ENCODE peak calls at places on chromosomes 4 and X, in four cellular contexts. X is K562, L is HepG2, A is GM12878. R is an unnamed sample.

GRCh38 chr4:169103966-169104412 is 93.9 kb upstream of the CBR4 start:
- DNase-seq in L (no peak), A (no peak), X (no peak), R (peak; percentile 65)

GRCh38 chrX:44039556-44039955 is 66.4 kb upstream of the NDP start:
- DNase-seq in A (no peak), X (no peak), L (no peak), R (peak; percentile 17)

GRCh38 chr4:177442623-177443155 is 452 bp upstream of the AGA start:
- DNase-seq in L (peak; percentile 8), X (no peak), A (peak; percentile 38), R (peak; percentile 16)

GRCh38 chrX:109934434-109934833 is 68.5 kb upstream of the TMEM164 start:
- DNase-seq in L (no peak), X (no peak), A (no peak), R (no peak)

GRCh38 chrX:38438321-38438720 is 85.9 kb downstream of the OTC start:
- DNase-seq in L (no peak), X (peak; percentile 3), A (no peak), R (peak; percentile 12)

GRCh38 chr4:158020734-158021346 is 152.0 kb downstream of the GASK1B start:
- DNase-seq in L (peak; percentile 44), X (no peak), A (no peak), R (no peak)

GRCh38 chr4:151407466-151408379 is 1.3 kb upstream of the FHIP1A start:
- DNase-seq in A (peak; percentile 40), L (no peak), X (no peak), R (peak; percentile 28)

GRCh38 chrX:129823115-129823514 is 20.6 kb downstream of the ZDHHC9 start:
- DNase-seq in A (no peak), X (peak; percentile 49), L (no peak), R (peak; percentile 52)

GRCh38 chrX:80765226-80765625 is 44.5 kb downstream of the BRWD3 start:
- DNase-seq in L (peak; percentile 4), X (no peak), A (no peak), R (no peak)

GRCh38 chrX:42466706-42467105 is 311.3 kb downstream of the PPP1R2C start:
- DNase-seq in L (no peak), X (no peak), A (no peak), R (no peak)

GRCh38 chr4:184477201-184477999 is 3.0 kb upstream of the IRF2 start:
- DNase-seq in A (no peak), L (peak; percentile 34), X (no peak), R (no peak)

GRCh38 chr4:139654516-139654915 is 11.1 kb upstream of the MGST2 start:
- DNase-seq in X (no peak), L (no peak), A (no peak), R (no peak)

GRCh38 chr4:185708348-185708747 is 103.6 kb downstream of the SORBS2 start:
- DNase-seq in A (no peak), L (no peak), X (no peak), R (no peak)

GRCh38 chrX:71251456-71251973 is 2.4 kb downstream of the ZMYM3 start:
- DNase-seq in L (no peak), X (no peak), A (no peak), R (no peak)

GRCh38 chr4:141350122-141350904 is 129.6 kb downstream of the ZNF330 start:
- DNase-seq in L (no peak), A (no peak), X (no peak), R (no peak)

GRCh38 chrX:104310084-104310483 is 55.4 kb upstream of the ESX1 start:
- DNase-seq in X (peak; percentile 2), A (no peak), L (no peak), R (peak; percentile 7)

GRCh38 chr4:135249006-135249405 is 1047.4 kb upstream of the PABPC4L start:
- DNase-seq in L (no peak), A (no peak), X (no peak), R (no peak)

GRCh38 chr4:135239964-135240363 is 1038.4 kb upstream of the PABPC4L start:
- DNase-seq in X (no peak), A (no peak), L (no peak), R (no peak)

GRCh38 chr4:135244605-135245146 is 1043.1 kb upstream of the PABPC4L start:
- DNase-seq in A (no peak), L (no peak), X (no peak), R (no peak)

GRCh38 chr4:135240796-135241195 is 1039.2 kb upstream of the PABPC4L start:
- DNase-seq in A (no peak), L (no peak), X (no peak), R (no peak)

GRCh38 chr4:135243960-135244561 is 1042.5 kb upstream of the PABPC4L start:
- DNase-seq in L (no peak), A (no peak), X (no peak), R (no peak)
- TF ChIP-seq GABPA in L (no peak), A (no peak), X (no peak), R (no peak)

GRCh38 chr4:8765631-8766590 is 105.7 kb downstream of the HMX1 start:
- DNase-seq in A (no peak), X (no peak), L (no peak), R (no peak)
- TF ChIP-seq MAX in A (no peak), X (no peak), L (no peak), R (no peak)

GRCh38 chrX:21905209-21905735 is 35.2 kb upstream of the SMS start:
- DNase-seq in X (no peak), A (no peak), L (no peak), R (no peak)
- TF ChIP-seq MXI1 in X (no peak), A (no peak), L (no peak), R (no peak)

GRCh38 chrX:7908821-7909220 is 18.4 kb downstream of the PNPLA4 start:
- DNase-seq in X (no peak), L (no peak), A (no peak), R (no peak)

GRCh38 chrX:7904557-7904956 is 22.7 kb downstream of the PNPLA4 start:
- DNase-seq in L (no peak), A (no peak), X (no peak), R (no peak)
- TF ChIP-seq GABPA in L (no peak), A (no peak), X (no peak), R (no peak)

GRCh38 chrX:132491191-132491590 is 2.4 kb upstream of the MBNL3 start:
- DNase-seq in X (no peak), A (no peak), L (peak; percentile 88), R (no peak)

GRCh38 chrX:132488819-132489255 is at the start of gene MBNL3:
- DNase-seq in L (peak; percentile 33), A (no peak), X (no peak), R (peak; percentile 52)

GRCh38 chrX:132490086-132490419 is 1.2 kb upstream of the MBNL3 start:
- DNase-seq in L (peak; percentile 41), X (no peak), A (no peak), R (no peak)

GRCh38 chrX:132489256-132490085 is 633 bp upstream of the MBNL3 start:
- DNase-seq in A (no peak), X (no peak), L (no peak), R (peak; percentile 69)

DNA sequence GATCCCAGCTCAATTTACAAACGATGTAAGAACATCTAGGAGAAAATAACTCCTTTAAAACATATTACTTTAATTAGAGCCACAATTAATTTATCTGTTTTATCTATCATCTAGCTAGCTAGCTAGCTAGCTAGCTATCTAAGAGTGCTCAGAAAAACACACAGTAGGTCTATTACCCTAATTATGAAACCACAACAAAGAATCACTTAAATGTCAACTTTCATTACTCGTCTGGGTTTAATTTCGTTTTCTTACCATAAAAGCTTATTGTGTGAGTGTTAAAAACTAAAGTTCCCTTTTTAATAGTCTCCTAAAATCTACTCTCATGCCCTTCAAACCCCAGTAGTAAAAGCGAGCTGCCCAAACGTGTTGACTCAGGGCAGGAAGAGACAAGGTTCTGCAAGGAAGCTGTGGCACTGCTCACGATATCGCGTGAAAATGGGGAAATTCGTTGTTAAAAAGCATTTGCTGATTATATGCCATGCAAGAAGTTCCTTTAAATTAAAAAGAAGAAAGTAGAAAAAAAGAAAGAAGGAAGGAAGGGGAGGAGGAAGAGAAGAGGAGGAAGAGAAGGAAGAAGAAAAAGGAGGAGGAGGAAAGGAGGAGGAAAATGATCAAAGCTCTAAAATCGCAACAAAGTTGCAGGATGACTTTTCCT is 617 bp downstream of the MBNL3 start:
- DNase-seq in A (no peak), X (no peak), L (no peak), R (no peak)
- TF ChIP-seq MAX in A (no peak), X (no peak), L (no peak), R (no peak)

DNA sequence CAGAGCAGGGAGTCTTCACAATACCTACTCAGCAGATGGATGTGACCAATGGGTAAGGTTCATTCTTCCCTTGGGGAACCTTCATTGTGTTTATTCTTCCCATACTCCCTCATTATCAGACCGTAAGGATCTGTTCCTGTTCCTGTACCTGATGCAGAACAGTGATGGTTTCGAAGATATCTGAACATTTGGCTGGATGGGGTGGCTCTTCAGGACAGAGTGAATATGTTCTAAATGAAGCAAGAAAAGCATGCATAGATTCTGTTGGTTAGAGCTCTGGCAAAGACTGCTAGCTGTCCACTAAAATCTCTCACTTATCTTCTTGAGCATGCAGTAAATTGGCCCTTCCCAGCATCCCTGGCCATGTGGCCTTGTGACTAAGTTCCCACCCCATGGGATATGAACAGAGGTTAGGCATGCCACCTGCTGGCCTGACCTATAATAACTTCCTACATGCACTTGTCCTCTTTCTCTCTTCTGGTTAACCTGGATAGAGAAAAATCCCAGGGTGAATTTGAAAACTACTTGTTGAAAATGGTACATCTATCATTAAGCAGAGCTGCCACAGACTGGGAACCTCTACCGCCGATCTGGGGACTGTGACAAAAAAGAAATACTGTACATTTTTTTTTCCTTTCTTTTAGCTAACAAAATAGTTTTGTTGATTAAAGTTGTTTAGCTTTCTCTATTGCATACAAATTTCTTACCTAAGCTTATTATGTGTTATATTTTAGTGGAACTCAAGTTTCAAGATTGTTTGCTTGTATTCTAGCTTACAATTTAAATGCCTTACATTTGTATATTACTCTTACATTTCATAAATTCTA is 60.0 kb upstream of the BANK1 start:
- DNase-seq in X (peak; percentile 7), L (peak; percentile 54), A (peak; percentile 8), R (peak; percentile 50)
- TF ChIP-seq MXI1 in X (no peak), L (no peak), A (no peak), R (peak; percentile 22)